ENCODE peak calls at places on chromosomes 11 and 22, in seven cellular contexts. P, G, Y, Q, N, S and L are unnamed samples. For H3K4me1, the result is how much of the 10 kb centered on the place peaks cover.

GRCh38 chr11:81725691-81726090 is 1008.0 kb downstream of the FAM181B start:
- DNase-seq in P (no peak), G (no peak), Y (no peak), Q (no peak), N (peak), S (no peak), L (no peak)

GRCh38 chr11:65134240-65134951 is at the start of gene SYVN1:
- DNase-seq in P (peak), Y (peak), S (peak), G (peak), Q (peak), N (peak), L (peak)

GRCh38 chr11:19816817-19817216 is 104.2 kb downstream of the NAV2 start:
- DNase-seq in S (no peak), Y (no peak), N (no peak), Q (peak), G (no peak), P (no peak), L (no peak)

GRCh38 chr11:77029829-77030228 is 4.4 kb upstream of the B3GNT6 start:
- DNase-seq in N (no peak), G (no peak), P (no peak), S (no peak), Y (no peak), Q (no peak), L (no peak)

GRCh38 chr11:13135385-13136271 is 126.5 kb downstream of the RASSF10 start:
- DNase-seq in Q (no peak), P (no peak), G (no peak), S (no peak), Y (no peak), N (peak), L (no peak)

GRCh38 chr22:38681784-38682335 is at the start of gene TOMM22:
- DNase-seq in S (peak), Q (peak), G (peak), P (peak), Y (peak), N (peak), L (peak)

GRCh38 chr11:108620958-108621772 is 27.6 kb upstream of the EXPH5 start:
- DNase-seq in S (no peak), P (no peak), Y (no peak), N (peak), Q (no peak), G (no peak), L (no peak)

GRCh38 chr11:124172076-124172475 is 11.1 kb upstream of the OR10D3 start:
- DNase-seq in S (no peak), Q (no peak), N (no peak), Y (no peak), P (no peak), G (no peak), L (no peak)

GRCh38 chr22:40746428-40747220 is 67.3 kb downstream of the MCHR1 start:
- DNase-seq in Y (no peak), P (no peak), N (peak), S (no peak), G (no peak), Q (no peak), L (no peak)

GRCh38 chr11:79100093-79100704 is 340.6 kb downstream of the TENM4 start:
- DNase-seq in N (peak), Y (no peak), G (no peak), Q (peak), S (no peak), P (no peak), L (peak)

GRCh38 chr22:17086750-17087149 is 1.9 kb downstream of the IL17RA start:
- DNase-seq in Q (peak), S (no peak), Y (peak), P (peak), G (no peak), N (no peak), L (no peak)

GRCh38 chr22:44729391-44730012 is 22.9 kb upstream of the ARHGAP8 start:
- DNase-seq in G (peak), N (peak), P (no peak), Y (peak), Q (no peak), S (no peak), L (peak)

GRCh38 chr11:14029971-14030531 is 67.5 kb downstream of the SPON1 start:
- DNase-seq in G (peak), N (no peak), Q (peak), Y (peak), P (no peak), S (peak), L (no peak)

GRCh38 chr22:41963453-41964105 is 5.7 kb upstream of the SEPTIN3 start:
- DNase-seq in N (no peak), G (no peak), Q (peak), Y (no peak), S (no peak), P (no peak), L (no peak)

GRCh38 chr22:27996529-27996925 is 77.5 kb upstream of the PITPNB start:
- DNase-seq in Y (peak), G (peak), N (no peak), S (no peak), P (no peak), Q (no peak), L (no peak)

GRCh38 chr11:78365381-78365792 is 52.2 kb downstream of the GAB2 start:
- DNase-seq in G (no peak), S (no peak), Y (no peak), N (no peak), Q (peak), P (no peak), L (no peak)

GRCh38 chr11:66466225-66467033 is at the start of gene PELI3:
- DNase-seq in Q (peak), Y (peak), N (peak), P (peak), S (peak), G (peak), L (peak)
- H3K4me3 ChIP-seq in Q (peak), Y (peak), N (peak), P (peak), S (peak), G (peak), L (peak)

DNA sequence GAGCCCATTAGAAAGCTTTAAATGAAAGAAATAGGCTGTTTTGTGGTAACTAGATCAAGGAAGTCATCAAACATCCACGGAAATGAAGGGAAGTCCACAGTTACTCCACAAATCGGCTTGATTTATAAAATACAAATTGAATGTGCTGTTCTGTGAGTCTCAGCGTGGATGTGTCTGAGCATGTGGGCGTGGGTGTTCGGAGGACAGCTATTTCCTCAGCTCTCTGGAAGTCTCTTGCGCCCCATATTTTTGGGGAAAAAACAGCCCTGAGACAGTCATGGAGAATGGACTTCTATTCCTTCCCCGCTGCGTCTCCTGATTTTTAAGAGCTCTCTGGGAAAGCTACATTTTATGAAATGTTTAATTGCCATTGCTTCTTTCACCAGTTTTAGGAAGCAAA is 144.4 kb downstream of the EFCAB6 start:
- DNase-seq in G (no peak), S (no peak), Y (no peak), Q (no peak), P (no peak), N (no peak), L (no peak)
- H3K4me1 ChIP-seq in G (under half), S (under half), Y (under half), Q (under half), P (under half), N (under half), L (under half)

GRCh38 chr11:75565221-75565814 is 3.3 kb downstream of the SERPINH1 start:
- DNase-seq in N (peak), S (no peak), P (no peak), Q (peak), G (peak), Y (peak), L (no peak)
- H3K4me3 ChIP-seq in N (no peak), S (no peak), P (no peak), Q (peak), G (peak), Y (peak), L (no peak)

DNA sequence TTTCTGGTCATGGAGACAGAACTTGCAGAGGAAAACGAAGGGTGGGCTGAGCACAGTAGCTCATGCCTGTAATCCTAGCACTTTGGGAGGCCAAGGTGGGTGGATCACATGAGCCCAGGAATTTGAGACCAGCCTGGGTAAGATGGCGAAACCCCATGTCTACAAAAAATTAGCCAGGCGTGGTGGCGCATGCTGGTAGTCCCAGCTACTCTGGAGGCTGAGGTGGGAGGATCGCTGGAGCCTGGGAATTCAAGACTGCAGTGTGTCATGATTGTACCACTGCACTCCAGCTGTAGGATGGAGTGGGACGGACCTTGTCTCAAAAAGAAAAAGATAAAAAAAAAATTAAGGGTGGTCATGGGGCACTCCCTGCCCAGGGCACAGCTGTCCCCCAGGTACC is 5.9 kb downstream of the SERPINH1 start:
- DNase-seq in G (peak), Y (no peak), S (no peak), P (no peak), Q (no peak), N (no peak), L (no peak)
- H3K4me1 ChIP-seq in G (under half), Y (half or more), S (under half), P (under half), Q (under half), N (under half), L (under half)